ENCODE peak calls at places on chromosome 7, in seven cellular contexts. One of them, this sample, is unnamed. For H3K27me3, the result is how much of the 10 kb centered on the place peaks cover.

GRCh38 chr7:141974831-141975230 is 1.3 kb upstream of the TAS2R38 start:
- DNase-seq in transverse colon: peak
- DNase-seq in bronchial epithelial cell: peak
- DNase-seq in aorta: no peak
- DNase-seq in endodermal cell: peak
- DNase-seq in psoas muscle: no peak
- DNase-seq in PC-3: peak
- DNase-seq in this sample: no peak

GRCh38 chr7:41808541-41808940 is 105.7 kb upstream of the INHBA start:
- DNase-seq in transverse colon: no peak
- DNase-seq in bronchial epithelial cell: no peak
- DNase-seq in aorta: no peak
- DNase-seq in endodermal cell: peak
- DNase-seq in psoas muscle: no peak
- DNase-seq in PC-3: no peak
- DNase-seq in this sample: no peak

GRCh38 chr7:6226194-6226799 is 46.1 kb downstream of the CYTH3 start:
- DNase-seq in transverse colon: no peak
- DNase-seq in bronchial epithelial cell: no peak
- DNase-seq in aorta: no peak
- DNase-seq in endodermal cell: no peak
- DNase-seq in psoas muscle: no peak
- DNase-seq in PC-3: no peak
- DNase-seq in this sample: no peak

GRCh38 chr7:51324206-51324884 is 7.7 kb upstream of the COBL start:
- DNase-seq in transverse colon: no peak
- DNase-seq in bronchial epithelial cell: peak
- DNase-seq in aorta: no peak
- DNase-seq in endodermal cell: peak
- DNase-seq in psoas muscle: peak
- DNase-seq in PC-3: no peak
- DNase-seq in this sample: no peak

GRCh38 chr7:44634187-44634838 is 27.9 kb downstream of the OGDH start:
- DNase-seq in transverse colon: peak
- DNase-seq in bronchial epithelial cell: peak
- DNase-seq in aorta: no peak
- DNase-seq in endodermal cell: no peak
- DNase-seq in psoas muscle: no peak
- DNase-seq in PC-3: no peak
- DNase-seq in this sample: no peak

GRCh38 chr7:46603780-46604725 is 683.0 kb upstream of the IGFBP3 start:
- DNase-seq in transverse colon: peak
- DNase-seq in bronchial epithelial cell: peak
- DNase-seq in aorta: peak
- DNase-seq in endodermal cell: no peak
- DNase-seq in psoas muscle: peak
- DNase-seq in PC-3: no peak
- DNase-seq in this sample: peak

GRCh38 chr7:93933190-93933589 is 11.7 kb downstream of the GNG11 start:
- DNase-seq in transverse colon: no peak
- DNase-seq in bronchial epithelial cell: no peak
- DNase-seq in aorta: no peak
- DNase-seq in endodermal cell: no peak
- DNase-seq in psoas muscle: no peak
- DNase-seq in PC-3: no peak
- DNase-seq in this sample: no peak

GRCh38 chr7:41247128-41247865 is 455.6 kb downstream of the INHBA start:
- DNase-seq in transverse colon: no peak
- DNase-seq in bronchial epithelial cell: peak
- DNase-seq in aorta: no peak
- DNase-seq in endodermal cell: no peak
- DNase-seq in psoas muscle: no peak
- DNase-seq in PC-3: peak
- DNase-seq in this sample: no peak

GRCh38 chr7:99386584-99387238 is 12.2 kb downstream of the ARPC1B start:
- DNase-seq in transverse colon: no peak
- DNase-seq in bronchial epithelial cell: no peak
- DNase-seq in aorta: no peak
- DNase-seq in endodermal cell: no peak
- DNase-seq in psoas muscle: no peak
- DNase-seq in PC-3: peak
- DNase-seq in this sample: no peak

GRCh38 chr7:45573636-45574470 is at the start of gene ADCY1:
- DNase-seq in transverse colon: no peak
- DNase-seq in bronchial epithelial cell: no peak
- DNase-seq in aorta: no peak
- DNase-seq in endodermal cell: peak
- DNase-seq in psoas muscle: no peak
- DNase-seq in PC-3: no peak
- DNase-seq in this sample: no peak

GRCh38 chr7:20395094-20395493 is 64.4 kb downstream of the ITGB8 start:
- DNase-seq in transverse colon: no peak
- DNase-seq in bronchial epithelial cell: peak
- DNase-seq in aorta: no peak
- DNase-seq in endodermal cell: no peak
- DNase-seq in psoas muscle: no peak
- DNase-seq in PC-3: peak
- DNase-seq in this sample: no peak

DNA sequence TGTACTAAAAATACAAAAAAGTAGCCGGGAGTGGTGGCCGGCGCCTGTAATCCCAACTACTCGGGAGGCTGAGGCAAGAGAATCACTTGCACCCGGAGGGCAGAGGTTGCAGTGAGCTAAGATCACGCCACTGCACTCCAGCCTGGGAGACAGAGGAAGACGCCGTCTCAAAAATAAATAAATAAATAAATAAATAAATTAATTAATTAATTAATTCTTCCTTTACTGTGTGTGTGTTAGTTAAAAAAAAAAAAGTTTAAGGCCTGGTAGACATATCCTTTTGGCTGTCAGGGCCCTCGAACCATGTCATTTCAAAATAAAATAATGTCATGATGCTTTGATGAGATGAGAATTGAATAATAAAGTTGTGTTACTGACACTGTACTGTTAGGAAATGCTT is 81.3 kb downstream of the ZNF467 start:
- DNase-seq in transverse colon: no peak
- DNase-seq in bronchial epithelial cell: no peak
- DNase-seq in aorta: no peak
- DNase-seq in endodermal cell: no peak
- DNase-seq in psoas muscle: no peak
- DNase-seq in PC-3: no peak
- DNase-seq in this sample: no peak
- H3K27me3 ChIP-seq in transverse colon: under half
- H3K27me3 ChIP-seq in bronchial epithelial cell: under half
- H3K27me3 ChIP-seq in aorta: under half
- H3K27me3 ChIP-seq in endodermal cell: under half
- H3K27me3 ChIP-seq in psoas muscle: under half
- H3K27me3 ChIP-seq in PC-3: under half
- H3K27me3 ChIP-seq in this sample: under half

GRCh38 chr7:87046456-87046855 is 13.0 kb downstream of the ELAPOR2 start:
- DNase-seq in transverse colon: no peak
- DNase-seq in bronchial epithelial cell: no peak
- DNase-seq in aorta: no peak
- DNase-seq in endodermal cell: no peak
- DNase-seq in psoas muscle: no peak
- DNase-seq in PC-3: no peak
- DNase-seq in this sample: no peak

DNA sequence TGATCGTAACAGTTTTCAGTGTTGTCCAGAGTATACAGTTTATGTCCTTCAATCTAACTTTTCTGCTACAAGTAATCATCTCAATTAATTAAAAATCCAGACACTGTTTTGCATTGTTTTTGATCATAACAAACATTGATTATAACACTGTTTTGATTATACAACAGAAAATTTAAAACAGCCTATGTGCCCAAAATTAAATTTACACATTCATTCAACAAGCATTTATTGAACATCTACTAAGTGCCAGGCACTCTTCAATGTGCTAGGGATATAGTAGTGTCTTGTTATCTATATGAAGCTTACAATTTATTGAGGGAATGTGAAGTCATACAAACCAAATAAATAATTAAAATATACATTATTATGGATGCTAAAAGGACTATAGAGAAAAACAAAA is 10.6 kb downstream of the ELAPOR2 start:
- DNase-seq in transverse colon: no peak
- DNase-seq in bronchial epithelial cell: no peak
- DNase-seq in aorta: no peak
- DNase-seq in endodermal cell: no peak
- DNase-seq in psoas muscle: no peak
- DNase-seq in PC-3: no peak
- DNase-seq in this sample: no peak
- H3K4me3 ChIP-seq in transverse colon: no peak
- H3K4me3 ChIP-seq in bronchial epithelial cell: no peak
- H3K4me3 ChIP-seq in aorta: no peak
- H3K4me3 ChIP-seq in endodermal cell: no peak
- H3K4me3 ChIP-seq in psoas muscle: no peak
- H3K4me3 ChIP-seq in PC-3: no peak
- H3K4me3 ChIP-seq in this sample: no peak

GRCh38 chr7:154880512-154880911 is 122.4 kb downstream of the PAXIP1 start:
- DNase-seq in transverse colon: no peak
- DNase-seq in bronchial epithelial cell: no peak
- DNase-seq in aorta: no peak
- DNase-seq in endodermal cell: no peak
- DNase-seq in psoas muscle: no peak
- DNase-seq in PC-3: no peak
- DNase-seq in this sample: no peak
- H3K27me3 ChIP-seq in transverse colon: under half
- H3K27me3 ChIP-seq in bronchial epithelial cell: under half
- H3K27me3 ChIP-seq in aorta: under half
- H3K27me3 ChIP-seq in endodermal cell: under half
- H3K27me3 ChIP-seq in psoas muscle: under half
- H3K27me3 ChIP-seq in PC-3: under half
- H3K27me3 ChIP-seq in this sample: under half

GRCh38 chr7:138980575-138981285 is 459 bp downstream of the KIAA1549 start:
- DNase-seq in transverse colon: no peak
- DNase-seq in bronchial epithelial cell: peak
- DNase-seq in aorta: peak
- DNase-seq in endodermal cell: peak
- DNase-seq in psoas muscle: no peak
- DNase-seq in PC-3: peak
- DNase-seq in this sample: no peak

GRCh38 chr7:138979988-138980574 is 1.1 kb downstream of the KIAA1549 start:
- DNase-seq in transverse colon: no peak
- DNase-seq in bronchial epithelial cell: peak
- DNase-seq in aorta: no peak
- DNase-seq in endodermal cell: no peak
- DNase-seq in psoas muscle: no peak
- DNase-seq in PC-3: peak
- DNase-seq in this sample: no peak

GRCh38 chr7:138981332-138982203 is at the start of gene KIAA1549:
- DNase-seq in transverse colon: peak
- DNase-seq in bronchial epithelial cell: peak
- DNase-seq in aorta: peak
- DNase-seq in endodermal cell: peak
- DNase-seq in psoas muscle: peak
- DNase-seq in PC-3: peak
- DNase-seq in this sample: peak

GRCh38 chr7:138979226-138979979 is 1.8 kb downstream of the KIAA1549 start:
- DNase-seq in transverse colon: no peak
- DNase-seq in bronchial epithelial cell: no peak
- DNase-seq in aorta: no peak
- DNase-seq in endodermal cell: peak
- DNase-seq in psoas muscle: no peak
- DNase-seq in PC-3: peak
- DNase-seq in this sample: no peak

DNA sequence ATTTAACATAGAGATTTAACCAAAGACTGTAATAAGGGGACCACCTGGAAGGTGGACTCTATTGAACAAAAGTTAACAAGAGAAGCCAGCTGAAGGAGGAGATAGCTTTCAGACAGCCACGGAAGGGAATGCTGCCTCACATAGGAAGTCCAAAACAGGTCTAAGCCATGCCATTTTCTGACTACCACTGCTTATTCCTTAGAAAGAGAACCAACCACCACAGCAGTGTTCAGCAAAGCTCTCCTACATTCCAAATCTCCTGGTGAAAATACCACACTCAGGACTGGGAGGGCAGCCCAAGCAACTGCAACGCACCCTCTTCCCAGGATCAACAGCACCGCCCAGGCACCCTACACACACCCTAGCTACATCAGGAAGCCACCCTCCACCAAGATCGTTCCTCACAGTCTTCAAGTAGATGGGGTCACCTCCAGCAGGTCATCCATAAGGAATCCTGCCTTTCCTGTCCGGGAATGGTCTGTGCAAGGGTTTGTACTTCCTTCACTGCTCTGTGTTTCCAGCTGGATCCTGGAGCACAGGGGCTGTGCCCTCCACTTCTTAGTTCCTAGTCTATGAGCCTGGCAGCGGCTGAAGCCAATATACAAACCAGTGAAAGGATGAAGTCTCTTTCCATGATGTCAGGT is 2.5 kb downstream of the KIAA1549 start:
- DNase-seq in transverse colon: no peak
- DNase-seq in bronchial epithelial cell: no peak
- DNase-seq in aorta: no peak
- DNase-seq in endodermal cell: no peak
- DNase-seq in psoas muscle: no peak
- DNase-seq in PC-3: peak
- DNase-seq in this sample: no peak
- H3K4me3 ChIP-seq in transverse colon: no peak
- H3K4me3 ChIP-seq in bronchial epithelial cell: no peak
- H3K4me3 ChIP-seq in aorta: no peak
- H3K4me3 ChIP-seq in endodermal cell: peak
- H3K4me3 ChIP-seq in psoas muscle: no peak
- H3K4me3 ChIP-seq in PC-3: peak
- H3K4me3 ChIP-seq in this sample: no peak

GRCh38 chr7:474605-475424 is 44.8 kb downstream of the PDGFA start:
- DNase-seq in transverse colon: no peak
- DNase-seq in bronchial epithelial cell: no peak
- DNase-seq in aorta: no peak
- DNase-seq in endodermal cell: no peak
- DNase-seq in psoas muscle: no peak
- DNase-seq in PC-3: no peak
- DNase-seq in this sample: peak

GRCh38 chr7:477626-478220 is 41.9 kb downstream of the PDGFA start:
- DNase-seq in transverse colon: no peak
- DNase-seq in bronchial epithelial cell: no peak
- DNase-seq in aorta: no peak
- DNase-seq in endodermal cell: no peak
- DNase-seq in psoas muscle: no peak
- DNase-seq in PC-3: peak
- DNase-seq in this sample: peak

GRCh38 chr7:476736-477360 is 42.8 kb downstream of the PDGFA start:
- DNase-seq in transverse colon: no peak
- DNase-seq in bronchial epithelial cell: no peak
- DNase-seq in aorta: peak
- DNase-seq in endodermal cell: no peak
- DNase-seq in psoas muscle: no peak
- DNase-seq in PC-3: no peak
- DNase-seq in this sample: no peak

GRCh38 chr7:475425-475728 is 44.3 kb downstream of the PDGFA start:
- DNase-seq in transverse colon: no peak
- DNase-seq in bronchial epithelial cell: no peak
- DNase-seq in aorta: no peak
- DNase-seq in endodermal cell: no peak
- DNase-seq in psoas muscle: no peak
- DNase-seq in PC-3: no peak
- DNase-seq in this sample: no peak

GRCh38 chr7:475951-476441 is 43.6 kb downstream of the PDGFA start:
- DNase-seq in transverse colon: no peak
- DNase-seq in bronchial epithelial cell: no peak
- DNase-seq in aorta: no peak
- DNase-seq in endodermal cell: no peak
- DNase-seq in psoas muscle: no peak
- DNase-seq in PC-3: no peak
- DNase-seq in this sample: peak
- H3K27me3 ChIP-seq in transverse colon: under half
- H3K27me3 ChIP-seq in bronchial epithelial cell: under half
- H3K27me3 ChIP-seq in aorta: under half
- H3K27me3 ChIP-seq in endodermal cell: under half
- H3K27me3 ChIP-seq in psoas muscle: under half
- H3K27me3 ChIP-seq in PC-3: under half
- H3K27me3 ChIP-seq in this sample: under half